ENCODE peak calls at places on chromosomes 13 and 19, in seven cellular contexts. Z, H, I, S, K, P and Q are unnamed samples. For H3K4me1, the result is how much of the 10 kb centered on the place peaks cover.

GRCh38 chr13:34358811-34359513 is 541.0 kb downstream of the RFC3 start:
- DNase-seq in Z (no peak), H (no peak), I (no peak), S (peak), K (peak), P (no peak), Q (no peak)

GRCh38 chr13:109211616-109212015 is 574.8 kb downstream of the IRS2 start:
- DNase-seq in Z (no peak), H (no peak), I (no peak), S (no peak), K (peak), P (no peak), Q (no peak)

GRCh38 chr19:19579533-19580361 is 38.7 kb downstream of the PBX4 start:
- DNase-seq in Z (no peak), H (no peak), I (no peak), S (no peak), K (no peak), P (no peak), Q (no peak)

GRCh38 chr19:41327499-41328156 is 17.7 kb downstream of the CCDC97 start:
- DNase-seq in Z (peak), H (peak), I (peak), S (peak), K (peak), P (no peak), Q (peak)

GRCh38 chr19:29845576-29846176 is 33.9 kb downstream of the CCNE1 start:
- DNase-seq in Z (no peak), H (peak), I (peak), S (peak), K (peak), P (no peak), Q (no peak)

GRCh38 chr13:36919206-36919832 is 719 bp downstream of the SMAD9 start:
- DNase-seq in Z (peak), H (peak), I (peak), S (peak), K (peak), P (no peak), Q (no peak)

GRCh38 chr13:73722120-73722519 is 412.1 kb downstream of the KLF12 start:
- DNase-seq in Z (no peak), H (no peak), I (no peak), S (peak), K (peak), P (no peak), Q (no peak)

GRCh38 chr19:29842471-29843179 is 30.8 kb downstream of the CCNE1 start:
- DNase-seq in Z (no peak), H (peak), I (no peak), S (no peak), K (no peak), P (no peak), Q (no peak)

GRCh38 chr19:38245826-38246498 is 10.2 kb downstream of the PPP1R14A start:
- DNase-seq in Z (no peak), H (no peak), I (no peak), S (peak), K (no peak), P (no peak), Q (no peak)

GRCh38 chr19:38250428-38250820 is 5.8 kb downstream of the PPP1R14A start:
- DNase-seq in Z (no peak), H (no peak), I (no peak), S (no peak), K (no peak), P (no peak), Q (no peak)

GRCh38 chr19:38248421-38248820 is 7.8 kb downstream of the PPP1R14A start:
- DNase-seq in Z (no peak), H (no peak), I (no peak), S (no peak), K (no peak), P (no peak), Q (no peak)

GRCh38 chr19:38247126-38247525 is 9.0 kb downstream of the PPP1R14A start:
- DNase-seq in Z (no peak), H (no peak), I (no peak), S (peak), K (no peak), P (no peak), Q (no peak)

DNA sequence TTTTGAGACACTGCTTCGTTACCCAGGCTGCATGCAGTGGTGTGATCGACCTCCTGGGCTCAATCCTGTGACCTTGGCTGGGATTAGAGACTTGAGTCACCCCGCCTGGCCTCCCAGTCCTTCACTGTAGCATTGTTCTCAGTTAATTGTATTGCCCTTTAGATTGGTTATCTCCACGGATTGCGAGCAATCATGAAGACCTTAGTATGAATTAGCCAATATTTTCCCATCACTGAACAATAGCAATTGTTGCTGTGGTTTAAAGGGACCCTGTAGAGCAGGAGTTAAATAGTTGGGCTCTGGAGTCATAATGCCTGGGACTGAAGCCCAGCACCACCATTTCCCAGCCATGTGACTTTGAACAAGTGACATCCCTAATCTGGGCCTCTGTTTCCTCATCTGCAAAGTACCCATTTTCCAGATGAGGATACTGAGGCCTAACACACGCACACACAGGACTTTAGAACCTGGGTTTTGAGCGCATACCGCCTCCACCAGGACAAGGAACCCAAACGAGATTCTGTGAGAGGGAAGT is 8.4 kb downstream of the PPP1R14A start:
- DNase-seq in Z (no peak), H (no peak), I (peak), S (peak), K (no peak), P (no peak), Q (no peak)
- TF ChIP-seq CTCF in Z (no peak), H (no peak), I (no peak), S (no peak), K (no peak), P (no peak), Q (no peak)

GRCh38 chr13:99956473-99957349 is 14.9 kb downstream of the ZIC5 start:
- DNase-seq in Z (peak), H (no peak), I (peak), S (no peak), K (no peak), P (no peak), Q (no peak)
- H3K4me3 ChIP-seq in Z (peak), H (peak), I (peak), S (peak), K (no peak), P (peak), Q (no peak)

GRCh38 chr13:31922724-31923123 is 108.8 kb upstream of the FRY start:
- DNase-seq in Z (no peak), H (no peak), I (no peak), S (no peak), K (no peak), P (no peak), Q (no peak)
- H3K4me1 ChIP-seq in Z (under half), H (under half), I (under half), S (under half), K (under half), P (under half), Q (under half)

DNA sequence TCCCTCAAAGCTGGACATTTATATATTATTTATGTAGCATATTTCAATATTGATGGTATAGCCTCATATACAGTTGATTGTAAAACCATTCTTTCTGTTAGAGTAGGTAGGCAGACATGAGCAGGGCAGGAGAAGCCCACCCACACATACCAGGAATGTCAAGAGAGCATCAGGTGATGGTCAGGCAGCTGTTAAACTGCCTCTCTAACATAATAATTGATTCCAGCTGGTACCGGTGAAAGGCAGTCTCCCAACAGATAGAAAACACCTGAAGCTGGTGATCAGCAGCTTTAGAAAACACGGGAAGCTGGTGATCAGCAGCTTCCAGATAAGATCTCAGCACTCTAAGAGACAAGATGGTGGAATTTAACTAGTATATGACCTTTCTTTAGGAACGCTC is 132.9 kb downstream of the SLITRK6 start:
- DNase-seq in Z (no peak), H (no peak), I (peak), S (no peak), K (no peak), P (no peak), Q (no peak)
- TF ChIP-seq CTCF in Z (no peak), H (no peak), I (no peak), S (no peak), K (no peak), P (no peak), Q (no peak)

GRCh38 chr19:33296473-33297060 is 5.8 kb downstream of the CEBPA start:
- DNase-seq in Z (no peak), H (peak), I (peak), S (no peak), K (no peak), P (no peak), Q (peak)

GRCh38 chr19:33297401-33298145 is 4.8 kb downstream of the CEBPA start:
- DNase-seq in Z (no peak), H (peak), I (peak), S (no peak), K (no peak), P (no peak), Q (no peak)

GRCh38 chr19:33300016-33300981 is 2.0 kb downstream of the CEBPA start:
- DNase-seq in Z (no peak), H (no peak), I (no peak), S (peak), K (no peak), P (no peak), Q (peak)

GRCh38 chr19:33299061-33299665 is 3.2 kb downstream of the CEBPA start:
- DNase-seq in Z (no peak), H (no peak), I (peak), S (no peak), K (no peak), P (no peak), Q (no peak)

GRCh38 chr19:33298146-33298911 is 4.0 kb downstream of the CEBPA start:
- DNase-seq in Z (no peak), H (peak), I (peak), S (no peak), K (peak), P (no peak), Q (peak)
- H3K4me3 ChIP-seq in Z (no peak), H (peak), I (no peak), S (no peak), K (no peak), P (no peak), Q (peak)

GRCh38 chr19:16366433-16367268 is 42.0 kb downstream of the KLF2 start:
- DNase-seq in Z (no peak), H (no peak), I (no peak), S (no peak), K (no peak), P (no peak), Q (no peak)

GRCh38 chr19:16364231-16364865 is 39.7 kb downstream of the KLF2 start:
- DNase-seq in Z (no peak), H (no peak), I (no peak), S (no peak), K (no peak), P (no peak), Q (no peak)

GRCh38 chr19:16365300-16365996 is 40.8 kb downstream of the KLF2 start:
- DNase-seq in Z (no peak), H (no peak), I (no peak), S (no peak), K (no peak), P (no peak), Q (no peak)

GRCh38 chr19:16367269-16367683 is 42.6 kb downstream of the KLF2 start:
- DNase-seq in Z (no peak), H (no peak), I (no peak), S (no peak), K (no peak), P (no peak), Q (no peak)

GRCh38 chr19:16366056-16366432 is 41.4 kb downstream of the KLF2 start:
- DNase-seq in Z (no peak), H (no peak), I (no peak), S (no peak), K (no peak), P (no peak), Q (no peak)
- H3K4me1 ChIP-seq in Z (under half), H (under half), I (under half), S (under half), K (under half), P (under half), Q (under half)

DNA sequence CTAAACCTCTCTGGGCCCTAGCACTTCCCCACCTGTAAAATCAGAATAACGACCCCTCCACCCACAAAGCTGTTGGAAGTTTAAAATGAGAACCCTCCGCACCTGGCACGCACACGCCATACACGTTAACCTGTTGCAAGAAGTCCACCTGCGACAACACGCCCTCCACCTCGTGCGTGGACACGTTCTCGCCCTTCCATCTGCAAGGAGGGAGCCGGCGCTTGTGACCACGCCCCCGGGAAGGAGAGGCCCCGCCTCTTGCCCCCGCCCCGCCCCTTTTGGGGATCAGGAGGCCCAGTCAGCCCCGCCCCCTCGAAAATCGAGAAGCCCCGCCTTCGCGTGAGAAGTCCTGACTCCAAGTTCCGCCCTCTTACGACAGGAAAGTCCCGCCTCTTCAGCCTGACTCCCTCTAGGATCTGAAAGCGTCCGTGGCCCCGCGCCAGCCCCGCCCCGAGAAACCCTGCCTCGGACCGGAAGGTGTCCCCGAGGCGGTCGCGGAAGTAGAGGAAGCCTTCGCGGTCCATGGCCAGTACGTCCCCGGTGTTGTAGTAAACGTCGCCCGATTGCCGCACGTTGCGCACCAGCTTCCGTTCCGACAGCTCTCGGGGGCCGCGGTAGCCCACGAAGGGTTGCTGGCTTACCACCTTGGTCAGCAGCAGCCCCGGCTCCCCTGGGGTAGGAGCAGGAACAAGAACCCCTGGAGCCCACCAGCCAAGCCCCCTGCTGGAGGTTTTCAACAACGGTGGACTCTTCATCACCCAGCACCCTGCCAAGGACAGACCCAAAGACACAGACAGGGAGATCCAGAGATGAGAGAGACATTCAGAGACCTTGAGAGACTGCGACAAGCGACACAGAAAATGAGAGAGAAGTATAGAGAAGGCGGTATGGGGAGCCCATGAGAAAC is 12.5 kb downstream of the SLC27A5 start:
- DNase-seq in Z (peak), H (peak), I (peak), S (peak), K (peak), P (peak), Q (peak)
- TF ChIP-seq CTCF in Z (peak), H (peak), I (peak), S (peak), K (peak), P (no peak), Q (peak)

GRCh38 chr19:48635263-48635965 is 1.8 kb downstream of the DBP start:
- DNase-seq in Z (peak), H (peak), I (peak), S (peak), K (no peak), P (no peak), Q (peak)
- H3K4me3 ChIP-seq in Z (peak), H (peak), I (peak), S (peak), K (peak), P (peak), Q (peak)